ENCODE peak calls at places on chromosomes 5 and 9, in six cellular contexts. Z, G, J, M, U and W are unnamed samples.

GRCh38 chr5:127988149-127988755 is 95.3 kb upstream of the SLC12A2 start:
- DNase-seq in Z (peak; percentile 95), U (peak; percentile 88), G (no peak), J (no peak), M (no peak), W (peak; percentile 89)

GRCh38 chr9:99057665-99058625 is 47.0 kb upstream of the TGFBR1 start:
- DNase-seq in U (no peak), G (peak; percentile 17), J (peak; percentile 81), M (peak; percentile 42), Z (peak; percentile 55), W (peak; percentile 57)

GRCh38 chr9:91060520-91061343 is 259.1 kb downstream of the SYK start:
- DNase-seq in U (peak; percentile 91), J (no peak), M (peak; percentile 87), Z (peak; percentile 99), G (peak; percentile 62), W (peak; percentile 97)

GRCh38 chr9:111974092-111974681 is 77.6 kb downstream of the UGCG start:
- DNase-seq in G (no peak), J (no peak), M (no peak), U (no peak), Z (peak; percentile 47), W (peak; percentile 67)

GRCh38 chr5:144276034-144276822 is 105.6 kb downstream of the KCTD16 start:
- DNase-seq in J (no peak), G (no peak), Z (peak; percentile 7), U (no peak), M (no peak), W (no peak)

GRCh38 chr5:130874861-130875419 is 290.1 kb downstream of the HINT1 start:
- DNase-seq in G (no peak), J (no peak), U (no peak), Z (no peak), M (no peak), W (no peak)

GRCh38 chr9:125732562-125732961 is 14.6 kb upstream of the PBX3 start:
- DNase-seq in M (no peak), U (no peak), Z (peak; percentile 18), G (peak; percentile 68), J (no peak), W (peak; percentile 26)

GRCh38 chr5:78612227-78613150 is 36.1 kb downstream of the LHFPL2 start:
- DNase-seq in M (no peak), J (no peak), Z (no peak), U (no peak), G (peak; percentile 34), W (no peak)

GRCh38 chr9:27497883-27498553 is 26.1 kb upstream of the IFNK start:
- DNase-seq in Z (no peak), M (no peak), U (no peak), J (no peak), G (no peak), W (no peak)

GRCh38 chr9:114883709-114884108 is 46.7 kb downstream of the TNFSF8 start:
- DNase-seq in M (no peak), U (no peak), J (no peak), Z (no peak), G (no peak), W (peak; percentile 84)

GRCh38 chr5:533243-534005 is 9.2 kb upstream of the SLC9A3 start:
- DNase-seq in U (no peak), Z (no peak), J (no peak), M (no peak), G (no peak), W (no peak)

GRCh38 chr5:8829322-8830029 is 716.4 kb downstream of the SEMA5A start:
- DNase-seq in G (no peak), U (peak; percentile 54), Z (peak; percentile 99), J (no peak), M (no peak), W (peak; percentile 98)

GRCh38 chr5:153480401-153480800 is 10.1 kb upstream of the GRIA1 start:
- DNase-seq in M (no peak), G (no peak), U (no peak), J (peak; percentile 76), Z (peak; percentile 31), W (peak; percentile 21)

DNA sequence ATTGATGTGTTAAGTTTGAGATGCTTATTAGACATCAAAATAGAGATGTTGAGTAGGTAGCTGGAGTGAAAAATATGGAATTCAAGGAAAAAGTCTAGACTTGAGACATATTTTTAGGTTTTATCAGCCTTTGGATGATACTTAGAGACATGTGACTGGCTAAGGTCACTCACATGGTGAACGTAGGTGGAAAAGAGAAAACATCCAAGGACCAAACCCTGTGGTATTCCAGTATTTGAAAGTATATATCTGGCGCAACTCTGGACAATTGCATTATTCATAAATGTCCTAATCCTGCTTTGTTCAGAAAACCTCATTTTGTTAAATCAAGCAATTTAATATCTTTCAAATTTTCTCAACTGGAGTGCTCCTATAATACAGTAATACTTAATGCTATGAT is 452.2 kb downstream of the ENC1 start:
- DNase-seq in M (no peak), U (no peak), G (no peak), Z (no peak), J (no peak), W (no peak)
- H3K4me3 ChIP-seq in M (no peak overlapping the region), U (no peak overlapping the region), G (no peak overlapping the region), Z (no peak overlapping the region), J (no peak overlapping the region), W (no peak overlapping the region)

GRCh38 chr5:167049043-167049663 is 1242.3 kb upstream of the WWC1 start:
- DNase-seq in M (no peak), Z (peak; percentile 71), U (peak; percentile 44), G (peak; percentile 53), J (peak; percentile 32), W (peak; percentile 65)
- TF ChIP-seq CTCF in M (no peak), Z (peak; percentile 55), U (peak; percentile 53), G (peak; percentile 75), J (peak; percentile 47), W (peak; percentile 72)

GRCh38 chr5:178180141-178180863 is 6.9 kb downstream of the GMCL2 start:
- DNase-seq in Z (no peak), J (no peak), M (no peak), G (no peak), U (no peak), W (no peak)

GRCh38 chr5:178177569-178177968 is 9.6 kb downstream of the GMCL2 start:
- DNase-seq in M (no peak), J (no peak), G (no peak), U (no peak), Z (no peak), W (no peak)

GRCh38 chr5:178187014-178187413 is at the start of gene GMCL2:
- DNase-seq in J (no peak), G (no peak), U (no peak), M (no peak), Z (no peak), W (no peak)

GRCh38 chr5:178186417-178186816 is 754 bp downstream of the GMCL2 start:
- DNase-seq in U (no peak), G (no peak), J (no peak), Z (no peak), M (no peak), W (no peak)

GRCh38 chr5:178182158-178182876 is 4.9 kb downstream of the GMCL2 start:
- DNase-seq in Z (no peak), J (no peak), U (no peak), M (no peak), G (no peak), W (no peak)
- H3K4me3 ChIP-seq in Z (no peak overlapping the region), J (no peak overlapping the region), U (no peak overlapping the region), M (no peak overlapping the region), G (no peak overlapping the region), W (no peak overlapping the region)

GRCh38 chr5:158289967-158290366 is 431.0 kb upstream of the CLINT1 start:
- DNase-seq in G (no peak), Z (no peak), J (no peak), U (no peak), M (no peak), W (no peak)

GRCh38 chr5:158286827-158287226 is 427.9 kb upstream of the CLINT1 start:
- DNase-seq in G (no peak), U (peak; percentile 5), J (no peak), M (no peak), Z (no peak), W (no peak)

GRCh38 chr5:158285771-158286170 is 426.8 kb upstream of the CLINT1 start:
- DNase-seq in J (no peak), G (no peak), M (no peak), U (no peak), Z (no peak), W (no peak)

GRCh38 chr5:158287643-158288228 is 428.8 kb upstream of the CLINT1 start:
- DNase-seq in J (no peak), U (peak; percentile 5), Z (peak; percentile 38), G (peak; percentile 58), M (no peak), W (peak; percentile 80)

DNA sequence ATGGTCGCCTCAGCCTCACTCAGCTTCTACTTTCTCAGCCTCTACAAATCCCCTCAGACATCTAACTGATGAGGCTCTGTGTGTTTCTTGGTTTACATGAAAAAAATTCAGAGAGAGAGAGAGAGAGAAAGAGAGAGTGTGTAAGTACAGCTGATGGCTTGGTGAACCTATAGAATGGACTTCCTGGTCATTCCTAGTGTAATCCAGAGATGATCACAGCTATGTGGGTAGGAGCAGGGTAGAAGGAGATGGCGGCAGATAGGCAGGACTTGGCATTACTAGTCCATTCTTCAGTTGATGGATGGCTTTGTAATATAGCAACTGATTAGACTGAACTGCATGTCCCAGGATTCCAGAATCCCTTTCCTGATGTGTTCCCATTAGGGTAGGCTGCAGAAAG is 429.3 kb upstream of the CLINT1 start:
- DNase-seq in U (no peak), G (no peak), Z (no peak), J (no peak), M (no peak), W (no peak)
- TF ChIP-seq CTCF in U (no peak), G (no peak), Z (no peak), J (no peak), M (no peak), W (no peak)

GRCh38 chr5:76813982-76814562 is 4.8 kb upstream of the F2RL1 start:
- DNase-seq in U (peak; percentile 92), M (no peak), Z (peak; percentile 58), G (no peak), J (no peak), W (peak; percentile 94)

GRCh38 chr5:76816110-76816831 is 2.6 kb upstream of the F2RL1 start:
- DNase-seq in G (no peak), M (no peak), Z (no peak), J (no peak), U (no peak), W (peak; percentile 50)

GRCh38 chr5:76818844-76819831 is at the start of gene F2RL1:
- DNase-seq in J (no peak), M (peak; percentile 63), G (peak; percentile 93), U (peak; percentile 91), Z (peak; percentile 75), W (peak; percentile 99)

GRCh38 chr5:76820491-76820890 is 1.7 kb downstream of the F2RL1 start:
- DNase-seq in J (no peak), M (no peak), Z (no peak), U (no peak), G (no peak), W (no peak)

GRCh38 chr5:76819851-76820280 is 1.0 kb downstream of the F2RL1 start:
- DNase-seq in M (no peak), J (no peak), G (peak; percentile 42), Z (no peak), U (peak; percentile 63), W (no peak)
- H3K4me3 ChIP-seq in M (peak overlapping the region; percentile 49), J (no peak overlapping the region), G (peak overlapping the region; percentile 84), Z (peak overlapping the region; percentile 83), U (peak overlapping the region; percentile 88), W (peak overlapping the region; percentile 98)

GRCh38 chr9:103397868-103398600 is 402.9 kb downstream of the CYLC2 start:
- DNase-seq in M (no peak), G (peak; percentile 35), J (peak; percentile 65), Z (peak; percentile 61), U (peak; percentile 66), W (peak; percentile 85)
- TF ChIP-seq CTCF in M (no peak), G (peak; percentile 50), J (peak; percentile 73), Z (peak; percentile 73), U (peak; percentile 43), W (peak; percentile 86)

GRCh38 chr9:133417541-133418461 is at the start of gene REXO4:
- DNase-seq in U (peak; percentile 89), Z (peak; percentile 89), M (peak; percentile 64), G (peak; percentile 72), J (peak; percentile 97), W (peak; percentile 84)
- H3K4me3 ChIP-seq in U (peak within 1 kb of the TSS; percentile 98), Z (peak within 1 kb of the TSS; percentile 92), M (peak within 1 kb of the TSS; percentile 56), G (peak within 1 kb of the TSS; percentile 72), J (peak within 1 kb of the TSS; percentile 89), W (peak within 1 kb of the TSS; percentile 93)